ENCODE peak calls at places on chromosomes 7 and 10, in four cellular contexts. W is HepG2, U is K562, D is GM12878. I is an unnamed sample.

GRCh38 chr7:132420527-132420926 is 155.7 kb downstream of the PLXNA4 start:
- DNase-seq in W (no peak), U (no peak), D (no peak), I (no peak)

GRCh38 chr10:114499630-114500190 is 95.4 kb upstream of the AFAP1L2 start:
- DNase-seq in W (no peak), U (no peak), D (no peak), I (no peak)

GRCh38 chr7:50404392-50404791 is 45.8 kb downstream of the FIGNL1 start:
- DNase-seq in W (no peak), U (peak; percentile 23), D (no peak), I (no peak)

GRCh38 chr7:43844662-43845061 is 24.7 kb downstream of the MRPS24 start:
- DNase-seq in W (no peak), U (no peak), D (no peak), I (no peak)

GRCh38 chr7:50866343-50867047 is 83.8 kb upstream of the GRB10 start:
- DNase-seq in W (no peak), U (no peak), D (no peak), I (peak; percentile 1)

GRCh38 chr7:31890198-31890597 is 180.0 kb downstream of the PDE1C start:
- DNase-seq in W (no peak), U (no peak), D (peak; percentile 39), I (no peak)

GRCh38 chr7:138460176-138460648 is at the start of gene TRIM24:
- DNase-seq in W (no peak), U (no peak), D (no peak), I (no peak)

GRCh38 chr10:98460837-98461499 is 14.2 kb upstream of the HPS1 start:
- DNase-seq in W (peak; percentile 77), U (peak; percentile 85), D (no peak), I (no peak)

GRCh38 chr10:79072041-79072441 is 3.3 kb downstream of the ZMIZ1 start:
- DNase-seq in W (no peak), U (no peak), D (no peak), I (no peak)

GRCh38 chr7:112365551-112365950 is 84.7 kb upstream of the IFRD1 start:
- DNase-seq in W (no peak), U (no peak), D (no peak), I (no peak)

DNA sequence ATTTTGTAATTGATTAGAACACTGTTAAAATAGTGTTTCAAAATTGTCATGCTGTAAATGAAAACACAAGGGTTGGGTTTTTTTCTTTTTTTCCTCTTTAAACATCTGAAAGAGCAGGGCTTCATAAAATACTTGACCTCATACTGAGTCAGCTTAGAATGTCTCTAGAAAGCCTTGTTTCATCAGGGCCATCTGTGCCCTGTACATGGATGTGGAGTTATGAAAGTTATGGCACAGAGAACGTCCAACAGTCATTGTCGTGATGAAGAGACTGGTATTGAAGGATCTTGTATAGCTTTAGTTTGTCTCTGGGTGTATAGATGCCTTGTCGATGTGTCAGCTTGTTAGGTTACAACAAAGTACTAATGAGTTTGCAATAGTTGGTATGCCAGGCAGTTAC is 127.4 kb downstream of the FAM204A start:
- DNase-seq in W (no peak), U (no peak), D (no peak), I (no peak)
- TF ChIP-seq POLR2A in W (no peak), U (no peak), D (no peak), I (no peak)

DNA sequence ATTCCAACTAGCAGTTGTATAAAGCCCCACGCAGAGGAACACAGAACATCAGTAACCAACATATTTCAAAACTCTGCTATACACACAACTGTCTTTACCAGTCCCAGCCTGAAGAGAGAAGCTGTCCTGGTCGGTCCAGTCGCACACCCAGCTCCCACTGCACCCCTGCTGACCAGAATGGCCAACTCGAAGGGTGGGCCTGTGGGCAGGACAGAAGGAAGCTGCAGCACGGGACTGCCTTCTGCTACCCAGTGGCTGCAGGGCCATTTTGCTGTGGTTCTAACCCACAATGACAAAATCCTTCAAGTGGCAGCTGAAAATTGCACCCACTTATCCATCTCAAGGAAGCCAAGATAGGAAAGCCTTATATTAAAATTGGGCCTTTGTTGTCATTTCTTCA is 48.2 kb downstream of the GSDME start:
- DNase-seq in W (no peak), U (no peak), D (no peak), I (no peak)
- TF ChIP-seq GABPA in W (no peak), U (no peak), D (no peak), I (no peak)

DNA sequence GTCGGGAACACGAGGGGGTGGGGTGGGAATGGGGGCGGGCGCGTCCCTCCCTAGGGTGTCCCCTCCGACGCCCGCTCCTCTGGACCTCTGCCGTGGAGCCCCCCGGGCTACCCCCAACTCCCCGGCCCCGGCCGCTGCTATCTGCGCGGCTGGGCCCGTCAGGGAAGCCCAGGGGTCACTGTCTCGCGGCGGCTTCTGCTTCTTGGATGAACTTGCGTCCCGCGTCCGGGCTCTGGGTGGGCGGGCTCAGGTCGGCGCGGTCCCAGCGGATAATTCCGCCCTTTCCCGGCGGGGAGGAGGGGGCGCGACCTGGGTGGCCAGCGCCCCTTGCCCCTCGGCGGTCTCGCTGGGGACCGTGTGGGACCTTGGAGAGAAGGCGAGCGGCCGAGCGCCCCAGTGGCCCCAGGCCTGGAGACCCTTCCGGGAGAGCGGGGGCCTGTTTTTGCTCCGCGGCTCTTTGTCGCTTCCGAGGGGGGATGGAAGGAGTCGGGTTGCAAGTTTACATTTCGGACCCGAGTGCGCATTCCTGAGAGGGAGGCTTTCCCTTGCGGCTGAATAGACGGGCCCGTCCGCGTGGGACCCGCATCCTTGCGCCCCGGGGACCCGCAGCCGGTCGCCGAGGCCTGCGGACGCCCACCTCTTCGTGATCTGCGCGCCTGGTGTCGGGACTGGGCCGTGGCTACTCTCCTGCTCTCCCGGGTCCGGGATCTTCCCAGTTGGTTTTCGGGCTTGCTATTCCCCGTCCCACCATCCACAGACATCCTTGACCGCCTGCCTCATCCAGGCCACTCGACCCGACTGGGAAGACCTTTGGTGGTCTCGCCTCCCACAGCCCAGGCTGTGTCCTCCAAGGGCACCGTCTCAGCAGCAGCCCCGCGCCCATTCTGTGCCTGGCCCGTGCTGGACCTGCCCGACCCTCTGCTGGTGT is 812 bp downstream of the DOCK1 start:
- DNase-seq in W (peak; percentile 41), U (no peak), D (no peak), I (peak; percentile 73)
- TF ChIP-seq POLR2A in W (peak; percentile 48), U (no peak), D (no peak), I (peak; percentile 64)

DNA sequence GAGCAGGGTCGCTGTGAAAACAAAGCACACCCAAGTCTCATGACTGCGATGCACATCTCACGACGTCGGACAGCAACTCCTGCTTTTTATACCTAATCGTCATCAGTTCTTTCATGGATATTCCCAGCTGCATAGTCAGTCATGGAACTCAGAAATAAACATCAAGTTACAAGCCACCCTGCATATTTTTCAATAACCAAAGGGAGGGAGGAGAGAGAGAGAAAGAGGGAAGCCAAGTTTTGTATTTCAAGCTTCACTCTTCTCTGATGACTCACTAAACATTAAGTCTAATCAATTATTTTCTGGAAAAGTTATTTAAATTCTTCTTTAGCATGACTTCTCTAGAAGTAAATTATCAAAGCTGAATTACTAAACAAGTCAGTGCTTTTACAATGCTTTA is 49.0 kb downstream of the GSDME start:
- DNase-seq in W (no peak), U (no peak), D (no peak), I (no peak)
- TF ChIP-seq GABPA in W (no peak), U (no peak), D (no peak), I (no peak)

GRCh38 chr7:518630-519428 is 817 bp downstream of the PDGFA start:
- DNase-seq in W (no peak), U (peak; percentile 78), D (no peak), I (peak; percentile 74)
- TF ChIP-seq POLR2A in W (no peak), U (no peak), D (peak; percentile 46), I (no peak)

DNA sequence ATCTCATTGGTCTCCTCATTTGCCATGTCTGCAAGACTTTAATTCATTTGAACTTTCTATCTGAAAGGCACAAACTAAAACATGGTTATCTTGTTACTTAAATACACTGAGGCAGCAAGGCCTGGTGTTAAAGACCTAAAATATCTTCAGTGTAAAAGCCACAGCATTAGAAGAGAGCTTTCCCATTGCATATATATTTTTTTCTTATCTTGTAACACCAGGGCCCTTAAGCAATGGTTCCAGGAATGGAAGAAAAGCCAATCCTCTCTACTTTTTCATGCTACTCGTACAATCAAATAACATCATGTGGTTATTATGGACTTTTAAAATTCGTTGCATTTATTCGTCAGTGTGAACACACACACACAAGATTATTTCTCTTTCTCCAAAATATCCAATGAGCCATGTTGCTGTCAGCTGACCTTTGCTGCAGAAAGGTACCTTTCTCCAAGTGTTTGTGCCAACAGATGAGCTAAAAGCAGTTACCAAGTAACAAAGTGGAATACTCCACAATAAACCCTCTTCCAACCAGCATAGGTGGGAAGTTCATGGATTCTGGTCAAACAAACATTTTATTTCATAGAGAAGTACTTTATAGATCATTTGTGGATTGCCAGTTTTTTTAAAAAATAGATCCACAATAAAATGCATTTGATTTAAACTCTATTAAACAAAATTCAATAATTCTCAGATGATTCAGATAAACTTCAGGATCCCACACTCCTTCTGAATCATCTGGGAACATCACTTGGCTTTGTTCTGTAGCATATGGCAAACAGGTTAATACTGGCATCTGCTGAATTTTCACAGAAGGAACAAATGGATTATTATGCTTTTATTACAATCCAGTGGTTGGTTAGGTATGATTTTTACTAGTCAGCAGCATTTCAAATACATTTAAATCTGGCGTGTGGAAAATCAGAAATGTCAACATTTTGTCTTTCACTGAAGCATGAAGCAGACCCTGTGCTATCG is 63.3 kb upstream of the AGBL3 start:
- DNase-seq in W (no peak), U (peak; percentile 37), D (no peak), I (no peak)
- TF ChIP-seq GABPA in W (no peak), U (no peak), D (no peak), I (no peak)

DNA sequence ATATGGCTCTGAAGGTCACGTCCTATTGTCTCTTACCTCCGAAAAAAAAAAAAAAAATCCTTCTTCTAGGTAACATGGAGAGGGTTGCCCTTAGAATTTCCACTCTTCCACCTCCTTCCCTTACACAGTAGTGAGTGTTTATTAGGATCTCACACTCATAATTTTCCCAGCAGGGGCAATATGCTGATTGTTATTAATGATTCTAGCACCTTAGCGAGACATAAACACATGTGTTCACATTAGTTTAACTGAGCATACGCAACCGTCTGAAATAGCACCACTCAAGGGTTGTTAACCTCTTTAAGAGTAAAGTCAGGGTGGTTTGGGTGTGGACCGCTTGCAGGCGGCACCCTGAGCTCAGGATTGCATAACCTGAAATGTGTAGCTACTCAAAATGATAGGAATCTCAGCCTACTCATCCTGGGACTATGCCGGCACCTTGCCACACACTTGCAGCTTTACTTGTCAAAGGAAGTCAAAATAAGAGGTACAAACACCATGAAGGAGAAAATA is 52.2 kb downstream of the CPEB3 start:
- DNase-seq in W (peak; percentile 40), U (peak; percentile 55), D (no peak), I (no peak)
- TF ChIP-seq POLR2A in W (no peak), U (no peak), D (no peak), I (no peak)